ENCODE peak calls at places on chromosomes 7 and 10, in seven cellular contexts. X is A549, D is SK-N-SH, N is H1, U is stomach, T is ovary, Q is sigmoid colon. Y is an unnamed sample.
A peak's percentile ranks its signal among the peaks of the same experiment; 100 is the strongest.

GRCh38 chr7:139708541-139708940 is 69.3 kb downstream of the HIPK2 start:
- DNase-seq in T (no peak), X (no peak), D (no peak), U (peak; percentile 40), N (no peak), Q (no peak), Y (no peak)

GRCh38 chr10:119198438-119198837 is 8.9 kb upstream of the GRK5 start:
- DNase-seq in Q (peak; percentile 57), N (peak; percentile 54), U (no peak), T (no peak), D (no peak), X (no peak), Y (no peak)

GRCh38 chr7:23235688-23236280 is 10.8 kb upstream of the GPNMB start:
- DNase-seq in Q (peak; percentile 89), T (no peak), N (no peak), U (no peak), D (no peak), X (peak; percentile 11), Y (peak; percentile 76)

GRCh38 chr7:85103352-85103751 is 83.5 kb downstream of the SEMA3D start:
- DNase-seq in T (peak; percentile 39), U (no peak), Q (peak; percentile 60), N (no peak), X (no peak), D (no peak), Y (peak; percentile 35)

GRCh38 chr10:24255907-24256306 is 47.0 kb downstream of the KIAA1217 start:
- DNase-seq in N (no peak), X (no peak), U (no peak), D (peak; percentile 70), Q (no peak), T (peak; percentile 24), Y (no peak)

GRCh38 chr10:72084094-72084459 is 4.3 kb downstream of the SPOCK2 start:
- DNase-seq in T (no peak), X (no peak), D (no peak), U (peak; percentile 63), N (no peak), Q (no peak), Y (no peak)

GRCh38 chr10:47383254-47384147 is 592 bp downstream of the ZNF488 start:
- DNase-seq in U (peak; percentile 16), T (no peak), X (no peak), Q (no peak), N (peak; percentile 57), D (peak; percentile 41), Y (no peak)

GRCh38 chr10:128059915-128060314 is 66.3 kb downstream of the MKI67 start:
- DNase-seq in N (no peak), X (no peak), D (no peak), Q (no peak), T (no peak), U (no peak), Y (peak; percentile 2)

GRCh38 chr7:140541513-140542192 is 62.3 kb upstream of the MKRN1 start:
- DNase-seq in X (peak; percentile 91), U (peak; percentile 37), D (peak; percentile 61), T (peak; percentile 80), Q (peak; percentile 91), N (peak; percentile 74), Y (peak; percentile 52)

GRCh38 chr10:20768849-20769248 is 128.3 kb downstream of the NEBL start:
- DNase-seq in X (no peak), N (no peak), T (no peak), Q (no peak), D (peak; percentile 4), U (no peak), Y (no peak)

GRCh38 chr7:147014596-147014995 is 898.0 kb downstream of the CNTNAP2 start:
- DNase-seq in T (no peak), D (no peak), Q (no peak), N (no peak), U (no peak), X (no peak), Y (no peak)

GRCh38 chr7:91776166-91776565 is 104.3 kb downstream of the MTERF1 start:
- DNase-seq in T (no peak), X (no peak), Q (no peak), D (no peak), U (no peak), N (no peak), Y (no peak)

GRCh38 chr7:82821037-82821436 is 341.6 kb downstream of the PCLO start:
- DNase-seq in U (no peak), Q (no peak), X (no peak), T (no peak), D (no peak), N (no peak), Y (no peak)

GRCh38 chr10:8255301-8255700 is 200.8 kb downstream of the GATA3 start:
- DNase-seq in T (no peak), Q (no peak), N (no peak), X (no peak), U (no peak), D (no peak), Y (no peak)

GRCh38 chr10:93954726-93955363 is 38.9 kb upstream of the PLCE1 start:
- DNase-seq in Q (no peak), N (no peak), X (peak; percentile 16), T (no peak), U (no peak), D (no peak), Y (no peak)

GRCh38 chr10:3091346-3091787 is 24.0 kb downstream of the PFKP start:
- DNase-seq in D (no peak), U (peak; percentile 75), Q (no peak), N (no peak), X (peak; percentile 95), T (no peak), Y (no peak)

GRCh38 chr7:510061-510481 is 9.6 kb downstream of the PDGFA start:
- DNase-seq in Q (peak; percentile 57), N (no peak), T (no peak), U (no peak), X (no peak), D (no peak), Y (no peak)

GRCh38 chr10:86779267-86780017 is 23.0 kb downstream of the BMPR1A start:
- DNase-seq in Q (no peak), N (no peak), D (no peak), X (no peak), U (no peak), T (no peak), Y (no peak)

GRCh38 chr7:34655384-34655783 is 2.6 kb upstream of the NPSR1 start:
- DNase-seq in X (peak; percentile 16), D (no peak), N (no peak), T (no peak), Q (no peak), U (no peak), Y (no peak)

DNA sequence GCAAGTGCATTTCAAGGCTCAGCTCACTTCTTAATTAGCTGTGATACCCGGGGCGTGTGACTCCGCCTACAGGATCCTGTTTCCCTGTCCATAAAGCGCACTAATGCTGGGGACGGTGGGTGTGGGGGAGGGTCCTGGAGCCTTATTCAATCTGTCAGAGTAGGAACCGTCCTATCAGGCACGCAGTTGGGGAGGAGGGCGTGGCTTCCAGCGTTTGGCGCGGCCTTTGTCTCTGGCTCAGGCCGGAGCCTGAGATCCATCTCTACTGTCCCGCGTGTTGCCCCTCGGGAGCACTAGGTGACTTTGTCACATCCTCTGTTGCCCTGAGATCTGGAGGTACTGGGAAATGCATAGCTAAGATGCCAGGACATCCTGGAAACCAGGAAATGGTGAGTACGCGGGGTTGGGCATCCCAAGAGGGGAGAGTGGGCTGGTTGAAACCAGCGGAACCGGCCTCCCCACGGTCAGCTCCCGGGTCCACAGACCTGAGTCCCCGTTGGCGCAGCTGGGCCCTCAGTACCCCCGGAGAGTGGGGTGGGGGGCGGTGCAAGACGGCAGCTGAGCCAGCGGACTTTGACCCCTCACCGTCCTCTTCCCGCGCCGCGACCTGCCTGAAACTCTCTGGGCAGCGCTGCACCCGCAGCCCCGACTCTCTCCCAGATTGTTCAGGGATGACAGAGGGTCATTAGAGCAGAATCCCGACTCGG is 104.4 kb upstream of the ZNF92 start:
- DNase-seq in T (no peak), N (peak; percentile 93), U (no peak), D (peak; percentile 98), Q (no peak), X (peak; percentile 91), Y (no peak)
- H3K4me3 ChIP-seq in T (no peak overlapping the region), N (peak overlapping the region; percentile 89), U (peak overlapping the region; percentile 32), D (peak overlapping the region; percentile 73), Q (peak overlapping the region; percentile 9), X (peak overlapping the region; percentile 79), Y (peak overlapping the region; percentile 26)

GRCh38 chr7:43678315-43678714 is 51.0 kb downstream of the COA1 start:
- DNase-seq in Q (no peak), X (no peak), D (no peak), T (no peak), U (no peak), N (no peak), Y (no peak)

GRCh38 chr7:43677864-43678263 is 51.5 kb downstream of the COA1 start:
- DNase-seq in T (no peak), D (no peak), X (no peak), N (no peak), U (no peak), Q (no peak), Y (no peak)

GRCh38 chr7:43671520-43671919 is 57.8 kb downstream of the COA1 start:
- DNase-seq in N (no peak), T (no peak), Q (no peak), D (no peak), X (no peak), U (no peak), Y (no peak)

GRCh38 chr7:43679210-43680068 is 49.9 kb downstream of the COA1 start:
- DNase-seq in N (no peak), D (no peak), U (no peak), X (no peak), T (no peak), Q (no peak), Y (no peak)

GRCh38 chr7:43674559-43675436 is 54.5 kb downstream of the COA1 start:
- DNase-seq in T (no peak), X (peak; percentile 93), N (no peak), Q (no peak), U (no peak), D (no peak), Y (no peak)
- TF ChIP-seq EP300 in T (no peak), X (peak; percentile 63), N (no peak), Q (no peak), U (no peak), D (peak; percentile 95), Y (no peak)

GRCh38 chr7:75735581-75736350 is 3.0 kb downstream of the HIP1 start:
- DNase-seq in D (no peak), N (no peak), Q (no peak), U (no peak), T (no peak), X (no peak), Y (no peak)

GRCh38 chr7:75732016-75732521 is 6.7 kb downstream of the HIP1 start:
- DNase-seq in T (no peak), X (no peak), N (no peak), D (no peak), Q (no peak), U (no peak), Y (no peak)

GRCh38 chr7:75734586-75735047 is 4.1 kb downstream of the HIP1 start:
- DNase-seq in D (no peak), N (no peak), Q (no peak), T (no peak), U (no peak), X (peak; percentile 84), Y (no peak)

GRCh38 chr7:75735059-75735458 is 3.7 kb downstream of the HIP1 start:
- DNase-seq in N (no peak), X (no peak), U (no peak), D (no peak), T (no peak), Q (no peak), Y (no peak)

GRCh38 chr7:75732764-75733630 is 5.7 kb downstream of the HIP1 start:
- DNase-seq in N (no peak), U (no peak), Q (no peak), T (no peak), D (peak; percentile 35), X (peak; percentile 70), Y (no peak)
- H3K4me3 ChIP-seq in N (no peak overlapping the region), U (no peak overlapping the region), Q (no peak overlapping the region), T (no peak overlapping the region), D (peak overlapping the region; percentile 15), X (no peak overlapping the region), Y (no peak overlapping the region)

GRCh38 chr10:37563107-37563714 is 294.2 kb downstream of the ZNF248 start:
- DNase-seq in Q (no peak), N (no peak), U (no peak), D (no peak), X (peak; percentile 6), T (no peak), Y (no peak)
- TF ChIP-seq EP300 in Q (no peak), N (no peak), U (no peak), D (no peak), X (no peak), T (no peak), Y (no peak)